ENCODE peak calls at places on chromosomes 6 and 20, in four cellular contexts. O, A, J and I are unnamed samples.
A peak's percentile ranks its signal among the peaks of the same experiment; 100 is the strongest.

GRCh38 chr6:33570806-33571636 is 9.1 kb downstream of the BAK1 start:
- DNase-seq in J (peak; percentile 90), A (peak; percentile 88), O (peak; percentile 75), I (peak; percentile 91)

GRCh38 chr20:47677314-47678129 is 107.8 kb downstream of the SULF2 start:
- DNase-seq in J (no peak), A (peak; percentile 42), O (no peak), I (no peak)

GRCh38 chr20:34954905-34955231 is 738 bp downstream of the GSS start:
- DNase-seq in J (peak; percentile 41), O (no peak), A (peak; percentile 37), I (no peak)

GRCh38 chr6:32163559-32164258 is 686 bp upstream of the EGFL8 start:
- DNase-seq in J (no peak), O (no peak), A (no peak), I (no peak)

GRCh38 chr6:157194643-157195042 is 128.7 kb downstream of the TMEM242 start:
- DNase-seq in A (no peak), O (no peak), J (no peak), I (no peak)

GRCh38 chr20:48012401-48012974 is 227.2 kb upstream of the SULF2 start:
- DNase-seq in J (no peak), A (no peak), O (no peak), I (no peak)

GRCh38 chr6:62324817-62325216 is 38.8 kb upstream of the KHDRBS2 start:
- DNase-seq in O (no peak), J (no peak), A (no peak), I (no peak)

GRCh38 chr6:225121-225721 is 67.1 kb upstream of the DUSP22 start:
- DNase-seq in A (no peak), J (peak; percentile 33), O (no peak), I (peak; percentile 60)

GRCh38 chr20:17225891-17226409 is 890 bp upstream of the PCSK2 start:
- DNase-seq in O (peak; percentile 48), J (peak; percentile 20), A (no peak), I (no peak)

GRCh38 chr6:75430631-75431345 is 62.8 kb downstream of the FILIP1 start:
- DNase-seq in O (no peak), A (no peak), J (no peak), I (no peak)

GRCh38 chr6:77415706-77416105 is 47.6 kb downstream of the HTR1B start:
- DNase-seq in J (no peak), O (no peak), A (no peak), I (no peak)

GRCh38 chr6:20325641-20326421 is 75.8 kb upstream of the E2F3 start:
- DNase-seq in J (no peak), O (no peak), A (no peak), I (no peak)

GRCh38 chr6:36980876-36981619 is 4.9 kb downstream of the MTCH1 start:
- DNase-seq in A (no peak), O (no peak), J (no peak), I (no peak)

GRCh38 chr20:59923514-59923913 is 9.9 kb downstream of the SYCP2 start:
- DNase-seq in J (no peak), A (no peak), O (no peak), I (no peak)

GRCh38 chr6:129844118-129844891 is 16.8 kb downstream of the TMEM244 start:
- DNase-seq in O (no peak), J (no peak), A (no peak), I (no peak)

GRCh38 chr6:36320475-36320874 is 16.2 kb downstream of the BNIP5 start:
- DNase-seq in J (no peak), A (peak; percentile 45), O (no peak), I (no peak)

GRCh38 chr20:768426-768978 is at the start of gene SLC52A3:
- DNase-seq in A (peak; percentile 89), J (peak; percentile 55), O (peak; percentile 70), I (no peak)

GRCh38 chr6:89702349-89702748 is 63.8 kb upstream of the LYRM2 start:
- DNase-seq in J (no peak), A (no peak), O (no peak), I (no peak)

GRCh38 chr20:31718952-31719643 is 3.6 kb downstream of the BCL2L1 start:
- DNase-seq in J (no peak), O (no peak), A (peak; percentile 44), I (no peak)

GRCh38 chr6:22804620-22805271 is 235.4 kb downstream of the HDGFL1 start:
- DNase-seq in A (no peak), J (no peak), O (no peak), I (no peak)

GRCh38 chr6:83250235-83250634 is 57.1 kb downstream of the RWDD2A start:
- DNase-seq in A (no peak), J (no peak), O (no peak), I (no peak)

GRCh38 chr6:33956206-33956605 is 152.4 kb upstream of the MLN start:
- DNase-seq in A (no peak), O (no peak), J (no peak), I (no peak)

GRCh38 chr6:17845598-17845997 is 138.9 kb upstream of the NUP153 start:
- DNase-seq in O (no peak), J (no peak), A (no peak), I (no peak)

GRCh38 chr6:107304421-107305025 is 154.8 kb downstream of the PDSS2 start:
- DNase-seq in O (no peak), J (no peak), A (no peak), I (no peak)

GRCh38 chr6:170189236-170189635 is 101.6 kb downstream of the DLL1 start:
- DNase-seq in A (no peak), O (no peak), J (no peak), I (no peak)

GRCh38 chr6:63803371-63803770 is 167.8 kb downstream of the PHF3 start:
- DNase-seq in J (no peak), O (no peak), A (no peak), I (no peak)

GRCh38 chr6:24909281-24910216 is 26.2 kb downstream of the RIPOR2 start:
- DNase-seq in O (no peak), J (no peak), A (no peak), I (no peak)

GRCh38 chr6:81697564-81697963 is 54.9 kb downstream of the TENT5A start:
- DNase-seq in J (no peak), O (no peak), A (no peak), I (no peak)

GRCh38 chr20:63166423-63167020 is 49.4 kb downstream of the YTHDF1 start:
- DNase-seq in A (no peak), O (no peak), J (peak; percentile 17), I (no peak)

GRCh38 chr20:31698803-31699718 is 23.6 kb downstream of the BCL2L1 start:
- DNase-seq in O (no peak), J (peak; percentile 62), A (peak; percentile 67), I (peak; percentile 69)

GRCh38 chr6:42007753-42008528 is 42.4 kb upstream of the TAF8 start:
- DNase-seq in O (no peak), A (no peak), J (no peak), I (no peak)

GRCh38 chr20:47571426-47571825 is 69.7 kb downstream of the NCOA3 start:
- DNase-seq in O (no peak), J (no peak), A (no peak), I (no peak)

DNA sequence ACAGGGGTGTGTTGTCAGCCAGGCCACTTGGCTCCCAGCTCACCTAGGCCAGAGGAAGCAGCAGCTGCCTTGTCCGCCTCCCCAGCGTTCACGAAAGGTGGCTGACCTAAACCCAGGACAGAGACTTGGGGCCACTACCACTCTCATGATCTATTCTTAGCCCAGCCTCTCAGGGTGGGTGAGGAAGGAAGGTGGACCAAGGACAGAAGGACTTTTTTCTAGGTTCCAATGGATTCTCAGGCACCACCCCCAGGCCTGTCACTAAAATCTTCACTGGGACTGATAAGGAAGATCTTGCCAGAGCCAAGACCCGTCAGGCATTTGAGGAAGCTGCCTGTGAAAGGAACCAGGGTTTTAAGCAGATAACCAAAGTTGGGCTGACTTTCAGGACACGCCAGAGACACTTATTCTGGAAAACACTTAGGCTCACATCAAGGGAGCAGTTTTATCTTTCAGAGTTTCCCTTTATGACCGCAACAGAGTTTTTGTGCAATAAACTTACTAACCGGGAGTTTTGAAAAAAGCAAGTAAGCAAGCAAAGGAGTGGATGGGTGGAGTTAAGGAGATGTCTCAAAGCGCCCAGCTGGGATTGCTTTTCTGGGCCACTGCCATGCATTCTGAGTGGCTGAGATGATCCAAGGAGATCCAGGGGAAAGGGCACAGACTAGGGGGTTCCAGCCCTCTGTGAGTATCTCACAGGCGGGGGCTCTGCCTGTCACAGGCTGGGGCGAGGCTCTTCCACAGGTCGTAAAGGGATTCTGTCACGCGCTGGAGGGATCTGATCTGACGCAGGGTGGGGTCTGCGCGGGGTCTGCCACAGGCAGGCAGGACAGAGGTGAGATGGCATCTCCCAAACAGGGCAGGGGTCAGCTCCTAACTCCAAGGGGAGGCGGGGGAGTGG is 989 bp downstream of the FITM2 start:
- DNase-seq in J (peak; percentile 77), A (peak; percentile 60), O (no peak), I (no peak)
- H3K4me3 ChIP-seq in J (peak overlapping the region; percentile 80), A (peak overlapping the region; percentile 58), O (peak overlapping the region; percentile 97), I (peak overlapping the region; percentile 85)

GRCh38 chr6:72941263-72941662 is 284.0 kb downstream of the KHDC1L start:
- DNase-seq in O (no peak), J (no peak), A (no peak), I (no peak)

GRCh38 chr6:72944660-72945059 is 280.6 kb downstream of the KHDC1L start:
- DNase-seq in O (no peak), A (no peak), J (no peak), I (no peak)

GRCh38 chr6:72946766-72947165 is 278.5 kb downstream of the KHDC1L start:
- DNase-seq in J (no peak), O (no peak), A (no peak), I (no peak)

GRCh38 chr6:72941751-72942150 is 283.5 kb downstream of the KHDC1L start:
- DNase-seq in O (no peak), A (no peak), J (no peak), I (no peak)

GRCh38 chr6:72943699-72944098 is 281.6 kb downstream of the KHDC1L start:
- DNase-seq in J (no peak), O (no peak), A (no peak), I (no peak)
- H3K27ac ChIP-seq in J (no peak overlapping the region), O (no peak overlapping the region), A (no peak overlapping the region), I (no peak overlapping the region)

GRCh38 chr6:144064402-144064830 is 31.0 kb downstream of the SF3B5 start:
- DNase-seq in A (peak; percentile 51), J (peak; percentile 36), O (no peak), I (no peak)

GRCh38 chr6:144064831-144065668 is 30.3 kb downstream of the SF3B5 start:
- DNase-seq in O (no peak), A (peak; percentile 70), J (no peak), I (no peak)

GRCh38 chr6:144062757-144063156 is 32.6 kb downstream of the SF3B5 start:
- DNase-seq in J (no peak), O (no peak), A (no peak), I (no peak)

GRCh38 chr6:144063246-144063743 is 32.1 kb downstream of the SF3B5 start:
- DNase-seq in O (no peak), A (peak; percentile 51), J (no peak), I (no peak)

GRCh38 chr6:144063744-144064401 is 31.5 kb downstream of the SF3B5 start:
- DNase-seq in A (peak; percentile 95), J (peak; percentile 87), O (peak; percentile 79), I (peak; percentile 91)
- TF ChIP-seq CTCF in A (peak; percentile 38), J (peak; percentile 49), O (no peak), I (peak; percentile 29)

GRCh38 chr6:135056632-135057031 is 2.0 kb upstream of the HBS1L start:
- DNase-seq in A (no peak), J (no peak), O (no peak), I (no peak)

GRCh38 chr6:135054575-135055498 is at the start of gene HBS1L:
- DNase-seq in A (peak; percentile 96), O (peak; percentile 96), J (peak; percentile 98), I (peak; percentile 84)

GRCh38 chr6:135053433-135053832 is 1.2 kb downstream of the HBS1L start:
- DNase-seq in J (no peak), A (no peak), O (no peak), I (no peak)

GRCh38 chr6:135054238-135054574 is 416 bp downstream of the HBS1L start:
- DNase-seq in O (no peak), J (no peak), A (no peak), I (no peak)

GRCh38 chr6:135052939-135053338 is 1.7 kb downstream of the HBS1L start:
- DNase-seq in J (no peak), A (no peak), O (no peak), I (no peak)
- H3K4me3 ChIP-seq in J (no peak overlapping the region), A (no peak overlapping the region), O (no peak overlapping the region), I (no peak overlapping the region)